ENCODE peak calls at places on chromosomes 6 and 20, in four cellular contexts. N is T1000, Z is fibroblast of villous mesenchyme, H is astrocyte of the spinal cord. A is an unnamed sample.

GRCh38 chr6:167119680-167120556 is 3.0 kb upstream of the CCR6 start:
- DNase-seq in N (no peak), H (no peak), Z (no peak), A (no peak)

GRCh38 chr6:56399672-56400263 is 152.4 kb upstream of the COL21A1 start:
- DNase-seq in N (no peak), Z (no peak), H (no peak), A (no peak)

GRCh38 chr6:121881974-121882667 is 446.7 kb downstream of the GJA1 start:
- DNase-seq in Z (peak), N (peak), H (peak), A (peak)

GRCh38 chr6:85470023-85470410 is 20.1 kb downstream of the NT5E start:
- DNase-seq in H (no peak), N (no peak), Z (no peak), A (no peak)

GRCh38 chr6:52135217-52135616 is 47.8 kb upstream of the PKHD1 start:
- DNase-seq in H (no peak), Z (no peak), N (no peak), A (no peak)

GRCh38 chr6:109579361-109579760 is 96.3 kb upstream of the ZBTB24 start:
- DNase-seq in Z (no peak), H (no peak), N (no peak), A (no peak)

GRCh38 chr6:136090929-136091328 is 159.2 kb downstream of the MTFR2 start:
- DNase-seq in Z (peak), N (no peak), H (no peak), A (no peak)

GRCh38 chr6:23985015-23985414 is 141.0 kb upstream of the NRSN1 start:
- DNase-seq in H (no peak), N (no peak), Z (no peak), A (no peak)

GRCh38 chr20:58408603-58409246 is 19.7 kb downstream of the VAPB start:
- DNase-seq in Z (no peak), N (no peak), H (no peak), A (no peak)

GRCh38 chr6:170062209-170062903 is 228.5 kb downstream of the DLL1 start:
- DNase-seq in Z (no peak), H (no peak), N (no peak), A (no peak)

GRCh38 chr20:39049684-39050554 is 87.8 kb downstream of the DHX35 start:
- DNase-seq in H (peak), N (peak), Z (peak), A (peak)

GRCh38 chr20:57950764-57951163 is 240.9 kb upstream of the PMEPA1 start:
- DNase-seq in Z (no peak), H (no peak), N (no peak), A (no peak)

GRCh38 chr6:24283043-24283985 is 74.5 kb downstream of the DCDC2 start:
- DNase-seq in N (peak), H (peak), Z (peak), A (peak)

GRCh38 chr20:1949306-1949705 is 44.6 kb downstream of the PDYN start:
- DNase-seq in Z (no peak), N (no peak), H (no peak), A (no peak)

GRCh38 chr6:114000066-114000465 is 29.1 kb upstream of the HDAC2 start:
- DNase-seq in Z (peak), H (peak), N (peak), A (peak)

GRCh38 chr6:17621003-17621402 is 20.9 kb downstream of the FAM8A1 start:
- DNase-seq in H (no peak), N (no peak), Z (no peak), A (no peak)

GRCh38 chr6:131061771-131062160 is 1.3 kb downstream of the EPB41L2 start:
- DNase-seq in H (no peak), N (no peak), Z (no peak), A (no peak)

GRCh38 chr6:37514840-37515239 is 15.1 kb upstream of the CCDC167 start:
- DNase-seq in Z (no peak), H (no peak), N (no peak), A (no peak)

GRCh38 chr6:104462811-104463599 is 396.7 kb downstream of the HACE1 start:
- DNase-seq in H (no peak), N (no peak), Z (peak), A (no peak)

GRCh38 chr20:51404297-51405060 is 138.0 kb downstream of the NFATC2 start:
- DNase-seq in Z (peak), H (peak), N (no peak), A (peak)

GRCh38 chr6:15520616-15521203 is 142.1 kb downstream of the DTNBP1 start:
- DNase-seq in H (no peak), N (no peak), Z (no peak), A (no peak)

GRCh38 chr6:37371158-37372083 is 17.6 kb downstream of the RNF8 start:
- DNase-seq in Z (no peak), H (no peak), N (no peak), A (no peak)

GRCh38 chr6:150981095-150981494 is 115.6 kb downstream of the MTHFD1L start:
- DNase-seq in H (peak), Z (no peak), N (no peak), A (no peak)

GRCh38 chr6:161684721-161685120 is 410.9 kb upstream of the AGPAT4 start:
- DNase-seq in H (no peak), Z (no peak), N (no peak), A (no peak)

A was measured in A172.